ENCODE peak calls at places on chromosomes 2 and 18, in nine cellular contexts. T is Calu3, J is B cell, F is upper lobe of right lung, I is astrocyte, W is IMR-90, Z is RWPE1, C is hippocampal formation, G is AG04449. X is an unnamed sample.

GRCh38 chr2:222939208-222939846 is 78.5 kb downstream of the ACSL3 start:
- DNase-seq in T (peak), J (peak), F (no peak), I (peak), W (peak), Z (peak), C (peak), G (no peak), X (peak)

GRCh38 chr2:174553811-174554493 is 43.7 kb downstream of the WIPF1 start:
- DNase-seq in T (no peak), J (peak), F (no peak), I (no peak), W (no peak), Z (no peak), C (no peak), G (no peak), X (no peak)

GRCh38 chr2:179447839-179448447 is 183.3 kb upstream of the SESTD1 start:
- DNase-seq in T (no peak), J (no peak), F (no peak), I (no peak), W (peak), Z (no peak), C (no peak), G (no peak), X (no peak)

GRCh38 chr2:219417374-219417773 is 803 bp upstream of the DES start:
- DNase-seq in T (no peak), J (no peak), F (no peak), I (no peak), W (no peak), Z (no peak), C (no peak), G (no peak), X (no peak)

GRCh38 chr2:181234429-181235410 is 222.5 kb upstream of the ITGA4 start:
- DNase-seq in T (no peak), J (no peak), F (no peak), I (no peak), W (no peak), Z (no peak), C (no peak), G (no peak), X (no peak)

GRCh38 chr2:112725545-112726457 is 5.0 kb downstream of the NT5DC4 start:
- DNase-seq in T (peak), J (peak), F (no peak), I (no peak), W (no peak), Z (peak), C (no peak), G (no peak), X (peak)

GRCh38 chr18:69947361-69948106 is at the start of gene CD226:
- DNase-seq in T (no peak), J (no peak), F (no peak), I (no peak), W (no peak), Z (no peak), C (no peak), G (no peak), X (no peak)

GRCh38 chr2:43818761-43819160 is 19.9 kb downstream of the ABCG5 start:
- DNase-seq in T (peak), J (no peak), F (no peak), I (peak), W (peak), Z (peak), C (no peak), G (no peak), X (peak)

GRCh38 chr2:77512521-77512920 is 9.7 kb downstream of the LRRTM4 start:
- DNase-seq in T (no peak), J (no peak), F (no peak), I (peak), W (no peak), Z (no peak), C (no peak), G (no peak), X (no peak)

GRCh38 chr2:218882866-218883366 is 2.3 kb downstream of the WNT10A start:
- DNase-seq in T (no peak), J (peak), F (peak), I (no peak), W (no peak), Z (peak), C (no peak), G (no peak), X (peak)